ENCODE peak calls at places on chromosomes 6 and 20, in seven cellular contexts. E is brain microvascular endothelial cell, N is transverse colon, O is body of pancreas, K is heart left ventricle, A is K562, Z is cardiac muscle cell. F is an unnamed sample.

GRCh38 chr6:235763-236360 is 56.4 kb upstream of the DUSP22 start:
- DNase-seq in Z (no peak), K (peak), O (no peak), A (no peak), E (peak), N (no peak), F (peak)

GRCh38 chr6:22145294-22145693 is 151.5 kb downstream of the PRL start:
- DNase-seq in A (no peak), E (no peak), O (no peak), K (no peak), Z (no peak), N (no peak), F (no peak)

GRCh38 chr20:62802026-62802712 is 2.5 kb upstream of the OGFR start:
- DNase-seq in N (no peak), E (no peak), Z (no peak), K (no peak), O (no peak), A (no peak), F (no peak)

GRCh38 chr20:48638546-48638945 is 189.3 kb downstream of the PREX1 start:
- DNase-seq in K (no peak), E (peak), O (no peak), N (no peak), Z (no peak), A (no peak), F (peak)

GRCh38 chr6:132132420-132132819 is 181.2 kb upstream of the CCN2 start:
- DNase-seq in A (no peak), E (peak), N (no peak), K (peak), O (no peak), Z (peak), F (no peak)

GRCh38 chr6:41706876-41707564 is 28.4 kb downstream of the TFEB start:
- DNase-seq in A (no peak), N (no peak), K (no peak), E (no peak), O (no peak), Z (no peak), F (peak)

GRCh38 chr6:10404799-10405524 is 9.9 kb downstream of the TFAP2A start:
- DNase-seq in K (no peak), A (no peak), N (no peak), O (no peak), E (no peak), Z (no peak), F (no peak)

GRCh38 chr6:36130672-36131516 is 581 bp downstream of the MAPK13 start:
- DNase-seq in Z (no peak), O (peak), K (no peak), E (no peak), N (peak), A (peak), F (peak)

GRCh38 chr20:63317601-63318291 is 24.8 kb downstream of the COL20A1 start:
- DNase-seq in A (no peak), Z (no peak), O (no peak), K (no peak), N (no peak), E (no peak), F (no peak)

GRCh38 chr6:138455746-138456392 is 43.4 kb downstream of the NHSL1 start:
- DNase-seq in Z (no peak), N (no peak), O (no peak), K (no peak), E (peak), A (no peak), F (peak)

GRCh38 chr6:117477988-117478852 is 4.3 kb upstream of the DCBLD1 start:
- DNase-seq in K (no peak), Z (peak), O (no peak), A (peak), E (no peak), N (peak), F (peak)

GRCh38 chr6:11288065-11288464 is 55.6 kb upstream of the NEDD9 start:
- DNase-seq in N (peak), E (no peak), Z (no peak), K (no peak), A (no peak), O (no peak), F (no peak)

GRCh38 chr20:50385733-50386640 is 124.2 kb upstream of the PTPN1 start:
- DNase-seq in E (no peak), Z (no peak), N (no peak), K (no peak), O (no peak), A (peak), F (no peak)

GRCh38 chr6:46985943-46986342 is 56.2 kb downstream of the ADGRF1 start:
- DNase-seq in K (no peak), A (no peak), N (no peak), E (peak), Z (no peak), O (no peak), F (peak)

GRCh38 chr6:13331516-13332348 is 3.4 kb upstream of the TBC1D7 start:
- DNase-seq in A (peak), K (no peak), E (no peak), O (no peak), Z (peak), N (no peak), F (peak)

DNA sequence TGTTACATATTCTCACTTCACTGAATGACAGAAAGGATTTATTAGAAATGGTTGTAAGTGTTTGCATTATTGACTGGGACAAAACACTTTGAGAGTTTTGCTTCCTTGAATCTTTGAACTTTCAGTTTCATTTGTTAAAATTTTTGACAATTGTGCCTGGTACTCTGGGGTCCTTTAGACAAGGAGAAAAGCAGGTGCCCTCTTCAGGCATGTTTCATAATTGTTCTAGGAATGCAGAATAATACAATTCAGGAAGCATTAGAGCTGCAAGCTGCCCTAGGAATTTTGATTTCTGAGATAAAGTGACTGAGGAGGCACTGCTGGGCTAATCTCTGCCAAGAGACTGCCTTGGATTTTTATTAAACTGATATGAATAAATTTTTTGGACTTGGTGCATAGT is 49.7 kb downstream of the TOP1 start:
- DNase-seq in Z (peak), A (no peak), K (peak), E (peak), N (no peak), O (no peak), F (peak)
- TF ChIP-seq CTCF in Z (peak), A (peak), K (peak), E (peak), N (peak), O (no peak), F (peak)

GRCh38 chr20:42097741-42098140 is 479.6 kb upstream of the CHD6 start:
- DNase-seq in Z (no peak), E (no peak), O (no peak), A (no peak), K (no peak), N (no peak), F (no peak)

GRCh38 chr20:42100137-42100704 is 482.0 kb upstream of the CHD6 start:
- DNase-seq in E (no peak), O (peak), N (no peak), Z (no peak), K (no peak), A (no peak), F (no peak)

DNA sequence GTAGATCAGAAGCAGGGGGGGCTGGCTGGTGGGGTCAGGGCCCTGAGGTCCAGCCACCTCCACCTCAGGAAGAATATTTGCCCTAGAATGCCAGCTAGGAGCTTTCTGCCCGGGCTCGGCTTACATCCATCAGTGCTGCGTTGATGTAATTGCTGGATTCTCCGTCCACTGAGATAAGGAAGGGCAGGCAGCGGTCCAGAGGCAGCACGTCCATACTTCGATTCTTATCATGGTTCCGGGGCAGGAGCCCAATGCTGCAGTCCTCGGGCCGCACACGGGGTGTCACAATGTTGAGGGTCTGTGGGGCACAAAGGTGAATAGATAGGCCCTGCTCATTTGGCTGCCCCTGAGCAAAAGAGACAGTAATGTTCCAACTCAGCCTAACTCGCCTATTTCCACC is 483.8 kb upstream of the CHD6 start:
- DNase-seq in K (no peak), A (no peak), E (no peak), N (no peak), O (no peak), Z (no peak), F (no peak)
- TF ChIP-seq CTCF in K (no peak), A (no peak), E (no peak), N (no peak), O (no peak), Z (no peak), F (no peak)

GRCh38 chr6:27651371-27651732 is 178.4 kb upstream of the ZNF184 start:
- DNase-seq in Z (peak), E (peak), N (no peak), K (no peak), A (peak), O (no peak), F (peak)

GRCh38 chr6:27650620-27651370 is 177.9 kb upstream of the ZNF184 start:
- DNase-seq in N (no peak), K (no peak), Z (peak), O (peak), E (peak), A (peak), F (peak)
- TF ChIP-seq CTCF in N (no peak), K (no peak), Z (peak), O (no peak), E (peak), A (peak), F (no peak)

GRCh38 chr6:40588480-40588879 is 1.3 kb upstream of the LRFN2 start:
- DNase-seq in A (no peak), K (no peak), O (no peak), Z (no peak), E (no peak), N (no peak), F (no peak)

GRCh38 chr6:40586800-40587201 is 363 bp downstream of the LRFN2 start:
- DNase-seq in A (no peak), K (no peak), O (peak), E (no peak), N (no peak), Z (peak), F (no peak)

GRCh38 chr6:40586369-40586768 is 795 bp downstream of the LRFN2 start:
- DNase-seq in N (no peak), K (no peak), O (peak), E (no peak), A (no peak), Z (no peak), F (no peak)

GRCh38 chr6:40587240-40588069 is at the start of gene LRFN2:
- DNase-seq in E (peak), A (peak), Z (peak), N (peak), O (peak), K (peak), F (peak)

GRCh38 chr6:40588070-40588384 is 863 bp upstream of the LRFN2 start:
- DNase-seq in K (no peak), O (no peak), A (no peak), Z (no peak), N (no peak), E (no peak), F (no peak)
- TF ChIP-seq CTCF in K (no peak), O (no peak), A (no peak), Z (no peak), N (no peak), E (peak), F (no peak)

DNA sequence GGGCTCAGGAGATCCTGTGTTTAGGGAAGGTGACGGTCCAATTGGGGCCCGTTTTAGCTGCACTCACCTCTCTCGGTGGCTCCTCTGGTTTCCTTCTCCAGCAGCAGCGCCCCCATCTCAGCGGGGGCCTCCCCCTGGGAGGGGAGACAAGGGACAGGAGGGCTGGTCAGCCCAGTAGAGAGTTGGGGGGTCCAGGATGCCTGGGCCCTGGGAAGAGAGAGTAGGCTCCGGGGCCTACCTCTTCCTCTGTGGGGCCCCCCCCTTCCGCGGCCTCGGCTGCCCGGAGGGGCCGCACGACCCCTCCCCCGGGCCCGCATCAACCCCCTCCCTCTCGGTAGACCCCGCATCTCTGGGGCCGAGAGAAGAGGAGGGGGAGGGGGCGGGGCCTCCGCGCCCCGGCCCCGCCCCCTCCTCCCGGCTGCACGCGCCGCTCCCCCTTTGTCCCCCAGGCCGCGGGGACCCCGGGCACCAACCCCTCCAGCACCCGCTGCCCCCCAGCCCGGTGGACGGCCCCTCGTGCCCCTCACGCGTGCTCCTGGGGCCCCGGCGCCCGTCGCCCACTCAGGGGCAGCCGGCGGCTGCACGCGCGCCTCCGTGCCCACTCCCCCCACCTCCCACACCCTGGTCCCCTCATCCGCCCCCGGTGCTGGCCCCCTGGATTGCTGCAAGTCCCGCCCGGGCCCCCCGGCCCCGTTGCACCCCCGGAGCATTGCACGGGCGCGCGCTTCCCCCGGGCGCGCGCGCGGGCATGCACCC is 464 bp downstream of the EHMT2 start:
- DNase-seq in Z (no peak), O (no peak), N (no peak), E (no peak), K (no peak), A (peak), F (no peak)
- TF ChIP-seq CTCF in Z (no peak), O (no peak), N (no peak), E (no peak), K (no peak), A (no peak), F (no peak)

GRCh38 chr6:106609699-106610098 is 19.6 kb downstream of the RTN4IP1 start:
- DNase-seq in Z (peak), O (peak), E (no peak), K (no peak), N (peak), A (no peak), F (peak)
- TF ChIP-seq CTCF in Z (peak), O (peak), E (peak), K (no peak), N (no peak), A (peak), F (peak)

DNA sequence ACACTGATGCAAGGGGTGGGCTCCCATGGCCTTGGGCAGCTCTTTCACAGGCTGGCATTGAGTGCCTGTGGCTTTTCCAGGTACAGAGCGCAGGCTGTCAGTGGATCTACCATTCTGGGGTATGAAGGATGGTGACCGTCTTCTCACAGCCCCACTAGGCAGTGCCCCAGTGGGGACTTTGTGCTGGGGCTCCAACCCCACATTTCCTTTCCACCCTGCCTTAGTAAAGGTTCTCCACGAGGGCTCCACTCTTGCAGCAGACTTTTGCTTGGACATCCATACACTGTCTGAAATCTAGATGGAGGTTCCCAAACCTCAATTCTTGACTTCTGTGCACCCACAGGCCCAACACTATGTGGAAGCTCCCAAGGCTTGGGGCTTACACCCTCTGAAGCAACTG is 107.9 kb upstream of the ECI2 start:
- DNase-seq in Z (no peak), E (no peak), N (no peak), K (no peak), A (no peak), O (no peak), F (no peak)
- TF ChIP-seq CTCF in Z (no peak), E (no peak), N (no peak), K (no peak), A (no peak), O (no peak), F (no peak)

GRCh38 chr20:38896009-38896594 is 30.1 kb upstream of the FAM83D start:
- DNase-seq in N (no peak), K (no peak), E (no peak), O (no peak), Z (no peak), A (no peak), F (no peak)

GRCh38 chr20:38902601-38903000 is 23.6 kb upstream of the FAM83D start:
- DNase-seq in E (no peak), Z (no peak), O (no peak), A (no peak), K (no peak), N (no peak), F (no peak)

GRCh38 chr20:38897267-38897666 is 28.9 kb upstream of the FAM83D start:
- DNase-seq in O (no peak), A (no peak), Z (no peak), E (no peak), N (no peak), K (no peak), F (no peak)

GRCh38 chr20:38903335-38903734 is 22.9 kb upstream of the FAM83D start:
- DNase-seq in K (no peak), E (no peak), O (no peak), N (no peak), A (no peak), Z (no peak), F (no peak)

DNA sequence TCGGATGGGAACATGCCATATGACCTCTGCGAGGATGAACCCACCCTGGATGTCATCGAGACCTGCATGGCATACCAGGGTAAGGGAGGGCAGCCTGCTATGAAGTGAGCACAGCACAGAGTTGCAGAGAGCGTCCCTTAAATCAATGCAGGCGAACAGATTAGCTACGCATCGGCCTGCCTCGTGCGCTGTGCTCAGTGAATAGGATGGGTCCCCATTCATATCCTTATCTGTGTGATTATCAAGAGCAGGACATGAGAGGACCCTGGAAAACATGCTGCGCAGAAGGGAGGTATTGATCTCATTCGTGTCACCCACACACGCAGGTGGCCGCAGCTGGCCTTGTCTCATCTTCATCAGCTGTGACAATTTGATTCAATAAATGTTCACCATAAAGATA is 25.6 kb upstream of the FAM83D start:
- DNase-seq in Z (no peak), K (no peak), N (no peak), E (no peak), A (no peak), O (no peak), F (no peak)
- TF ChIP-seq CTCF in Z (no peak), K (no peak), N (no peak), E (no peak), A (no peak), O (no peak), F (no peak)

DNA sequence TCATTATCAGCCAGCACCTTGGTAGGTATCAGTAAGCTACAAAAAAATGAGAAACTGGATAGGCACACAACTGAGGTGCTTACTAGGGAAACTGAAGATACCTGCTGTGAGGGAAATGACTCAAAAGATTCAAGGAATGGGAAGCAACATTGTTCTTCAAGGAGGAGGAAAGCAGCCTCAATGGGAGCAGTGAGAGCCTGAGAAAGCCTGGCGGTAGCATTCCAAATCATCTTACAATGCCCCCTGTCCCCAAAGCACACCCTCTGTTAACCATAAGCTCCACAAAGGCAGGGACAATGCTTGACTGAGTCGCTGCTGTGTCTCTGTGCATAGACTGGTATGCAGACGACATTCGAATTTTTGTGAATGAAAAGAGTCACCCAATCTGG is 10.6 kb downstream of the PKHD1 start:
- DNase-seq in K (no peak), A (no peak), E (no peak), N (no peak), Z (no peak), O (no peak), F (no peak)
- TF ChIP-seq CTCF in K (no peak), A (no peak), E (no peak), N (no peak), Z (no peak), O (no peak), F (no peak)

F was measured in MCF 10A.